ENCODE peak calls at places on chromosomes 5 and 9, in nine cellular contexts. One of them, this sample, is unnamed. For H3K36me3 and H3K4me1, the result is how much of the 10 kb centered on the place peaks cover.

GRCh38 chr9:77960356-77961153 is 71.1 kb downstream of the GNAQ start:
- DNase-seq in IMR-90: no peak
- DNase-seq in H1: no peak
- DNase-seq in mammary epithelial cell: no peak
- DNase-seq in fibroblast of lung: no peak
- DNase-seq in HCT116: no peak
- DNase-seq in MM.1S: no peak
- DNase-seq in PC-3: no peak
- DNase-seq in neural progenitor cell: peak
- DNase-seq in this sample: no peak

GRCh38 chr9:78745996-78746395 is 449.1 kb downstream of the PSAT1 start:
- DNase-seq in neural progenitor cell: no peak
- DNase-seq in MM.1S: no peak
- DNase-seq in IMR-90: peak
- DNase-seq in H1: no peak
- DNase-seq in HCT116: no peak
- DNase-seq in PC-3: peak
- DNase-seq in fibroblast of lung: peak
- DNase-seq in mammary epithelial cell: peak
- DNase-seq in this sample: no peak

GRCh38 chr9:124770359-124771020 is 621 bp downstream of the NR6A1 start:
- DNase-seq in MM.1S: peak
- DNase-seq in mammary epithelial cell: no peak
- DNase-seq in fibroblast of lung: no peak
- DNase-seq in PC-3: no peak
- DNase-seq in H1: no peak
- DNase-seq in neural progenitor cell: peak
- DNase-seq in IMR-90: no peak
- DNase-seq in HCT116: no peak
- DNase-seq in this sample: peak

GRCh38 chr5:94385767-94386166 is 232.6 kb downstream of the KIAA0825 start:
- DNase-seq in neural progenitor cell: no peak
- DNase-seq in IMR-90: no peak
- DNase-seq in fibroblast of lung: no peak
- DNase-seq in mammary epithelial cell: no peak
- DNase-seq in H1: no peak
- DNase-seq in MM.1S: no peak
- DNase-seq in HCT116: no peak
- DNase-seq in PC-3: peak
- DNase-seq in this sample: no peak

GRCh38 chr5:56601641-56602071 is 213.7 kb upstream of the MAP3K1 start:
- DNase-seq in PC-3: no peak
- DNase-seq in H1: no peak
- DNase-seq in MM.1S: no peak
- DNase-seq in IMR-90: peak
- DNase-seq in neural progenitor cell: peak
- DNase-seq in fibroblast of lung: peak
- DNase-seq in mammary epithelial cell: no peak
- DNase-seq in HCT116: no peak
- DNase-seq in this sample: no peak

GRCh38 chr9:15299374-15299939 is 7.6 kb downstream of the TTC39B start:
- DNase-seq in MM.1S: peak
- DNase-seq in PC-3: no peak
- DNase-seq in H1: peak
- DNase-seq in HCT116: no peak
- DNase-seq in fibroblast of lung: no peak
- DNase-seq in mammary epithelial cell: no peak
- DNase-seq in neural progenitor cell: no peak
- DNase-seq in IMR-90: no peak
- DNase-seq in this sample: no peak

GRCh38 chr5:39459091-39459490 is 34.3 kb upstream of the DAB2 start:
- DNase-seq in HCT116: no peak
- DNase-seq in H1: no peak
- DNase-seq in mammary epithelial cell: no peak
- DNase-seq in neural progenitor cell: no peak
- DNase-seq in PC-3: no peak
- DNase-seq in IMR-90: peak
- DNase-seq in fibroblast of lung: peak
- DNase-seq in MM.1S: no peak
- DNase-seq in this sample: peak

GRCh38 chr9:21413089-21414023 is 4.4 kb downstream of the IFNA8 start:
- DNase-seq in neural progenitor cell: peak
- DNase-seq in mammary epithelial cell: no peak
- DNase-seq in H1: no peak
- DNase-seq in fibroblast of lung: no peak
- DNase-seq in IMR-90: no peak
- DNase-seq in MM.1S: no peak
- DNase-seq in PC-3: no peak
- DNase-seq in HCT116: no peak
- DNase-seq in this sample: no peak

GRCh38 chr5:44001675-44002380 is 387.4 kb downstream of the FGF10 start:
- DNase-seq in IMR-90: peak
- DNase-seq in PC-3: peak
- DNase-seq in H1: no peak
- DNase-seq in neural progenitor cell: no peak
- DNase-seq in mammary epithelial cell: no peak
- DNase-seq in HCT116: no peak
- DNase-seq in MM.1S: no peak
- DNase-seq in fibroblast of lung: peak
- DNase-seq in this sample: no peak

GRCh38 chr9:29214702-29215248 is 1641.5 kb upstream of the C9orf72 start:
- DNase-seq in H1: peak
- DNase-seq in neural progenitor cell: peak
- DNase-seq in mammary epithelial cell: peak
- DNase-seq in IMR-90: no peak
- DNase-seq in MM.1S: no peak
- DNase-seq in fibroblast of lung: no peak
- DNase-seq in PC-3: no peak
- DNase-seq in HCT116: no peak
- DNase-seq in this sample: peak

GRCh38 chr9:137832830-137833590 is 44.6 kb upstream of the CACNA1B start:
- DNase-seq in HCT116: no peak
- DNase-seq in MM.1S: no peak
- DNase-seq in fibroblast of lung: no peak
- DNase-seq in IMR-90: no peak
- DNase-seq in neural progenitor cell: no peak
- DNase-seq in mammary epithelial cell: no peak
- DNase-seq in PC-3: no peak
- DNase-seq in H1: no peak
- DNase-seq in this sample: peak

GRCh38 chr9:137836151-137836830 is 41.3 kb upstream of the CACNA1B start:
- DNase-seq in H1: no peak
- DNase-seq in mammary epithelial cell: no peak
- DNase-seq in PC-3: no peak
- DNase-seq in MM.1S: no peak
- DNase-seq in IMR-90: no peak
- DNase-seq in neural progenitor cell: no peak
- DNase-seq in fibroblast of lung: no peak
- DNase-seq in HCT116: no peak
- DNase-seq in this sample: no peak

GRCh38 chr9:137832191-137832700 is 45.3 kb upstream of the CACNA1B start:
- DNase-seq in neural progenitor cell: no peak
- DNase-seq in mammary epithelial cell: no peak
- DNase-seq in MM.1S: no peak
- DNase-seq in H1: no peak
- DNase-seq in HCT116: no peak
- DNase-seq in PC-3: no peak
- DNase-seq in IMR-90: no peak
- DNase-seq in fibroblast of lung: no peak
- DNase-seq in this sample: peak

GRCh38 chr9:137834846-137835546 is 42.6 kb upstream of the CACNA1B start:
- DNase-seq in HCT116: no peak
- DNase-seq in mammary epithelial cell: no peak
- DNase-seq in PC-3: no peak
- DNase-seq in neural progenitor cell: no peak
- DNase-seq in H1: no peak
- DNase-seq in MM.1S: no peak
- DNase-seq in IMR-90: no peak
- DNase-seq in fibroblast of lung: no peak
- DNase-seq in this sample: peak

GRCh38 chr9:137833721-137834613 is 43.6 kb upstream of the CACNA1B start:
- DNase-seq in neural progenitor cell: no peak
- DNase-seq in H1: no peak
- DNase-seq in HCT116: no peak
- DNase-seq in IMR-90: no peak
- DNase-seq in MM.1S: no peak
- DNase-seq in mammary epithelial cell: no peak
- DNase-seq in fibroblast of lung: no peak
- DNase-seq in PC-3: no peak
- DNase-seq in this sample: peak
- H3K36me3 ChIP-seq in neural progenitor cell: under half
- H3K36me3 ChIP-seq in H1: under half
- H3K36me3 ChIP-seq in HCT116: under half
- H3K36me3 ChIP-seq in IMR-90: under half
- H3K36me3 ChIP-seq in MM.1S: under half
- H3K36me3 ChIP-seq in mammary epithelial cell: under half
- H3K36me3 ChIP-seq in fibroblast of lung: under half
- H3K36me3 ChIP-seq in PC-3: under half
- H3K36me3 ChIP-seq in this sample: under half

DNA sequence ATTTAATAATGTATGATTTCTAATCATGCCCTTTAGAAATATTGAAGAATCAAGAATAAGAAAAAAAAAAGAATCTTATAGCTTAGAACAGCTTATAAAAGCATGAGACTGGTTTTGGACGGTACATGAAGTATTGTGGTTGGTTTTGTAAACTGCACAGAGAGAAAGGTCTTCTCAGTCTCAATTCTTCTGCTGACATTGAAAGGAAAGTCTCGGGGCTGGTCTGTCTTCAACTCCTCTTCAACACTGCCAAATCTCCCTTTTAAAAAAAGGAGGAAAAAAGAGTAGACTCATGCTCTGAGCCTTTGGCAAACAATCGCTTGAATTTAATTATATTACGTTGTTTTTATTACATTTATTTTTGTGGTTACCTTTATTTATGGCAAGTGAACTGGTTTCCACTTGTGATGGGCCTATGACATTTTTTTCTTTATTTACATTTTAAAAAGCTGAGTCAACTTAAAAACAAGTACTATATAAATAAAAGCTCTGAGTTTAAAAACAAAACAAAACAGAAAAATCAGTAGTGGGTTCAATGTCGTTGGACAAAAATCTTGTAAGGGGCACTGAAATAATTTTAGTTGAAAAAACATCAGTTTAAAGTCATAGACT is 32.8 kb upstream of the EBF1 start:
- DNase-seq in HCT116: no peak
- DNase-seq in MM.1S: no peak
- DNase-seq in mammary epithelial cell: no peak
- DNase-seq in PC-3: peak
- DNase-seq in neural progenitor cell: no peak
- DNase-seq in fibroblast of lung: no peak
- DNase-seq in IMR-90: no peak
- DNase-seq in H1: no peak
- DNase-seq in this sample: no peak
- H2AFZ ChIP-seq in HCT116: no peak
- H2AFZ ChIP-seq in MM.1S: no peak
- H2AFZ ChIP-seq in mammary epithelial cell: no peak
- H2AFZ ChIP-seq in PC-3: peak
- H2AFZ ChIP-seq in neural progenitor cell: no peak
- H2AFZ ChIP-seq in fibroblast of lung: peak
- H2AFZ ChIP-seq in IMR-90: no peak
- H2AFZ ChIP-seq in H1: no peak
- H2AFZ ChIP-seq in this sample: no peak

DNA sequence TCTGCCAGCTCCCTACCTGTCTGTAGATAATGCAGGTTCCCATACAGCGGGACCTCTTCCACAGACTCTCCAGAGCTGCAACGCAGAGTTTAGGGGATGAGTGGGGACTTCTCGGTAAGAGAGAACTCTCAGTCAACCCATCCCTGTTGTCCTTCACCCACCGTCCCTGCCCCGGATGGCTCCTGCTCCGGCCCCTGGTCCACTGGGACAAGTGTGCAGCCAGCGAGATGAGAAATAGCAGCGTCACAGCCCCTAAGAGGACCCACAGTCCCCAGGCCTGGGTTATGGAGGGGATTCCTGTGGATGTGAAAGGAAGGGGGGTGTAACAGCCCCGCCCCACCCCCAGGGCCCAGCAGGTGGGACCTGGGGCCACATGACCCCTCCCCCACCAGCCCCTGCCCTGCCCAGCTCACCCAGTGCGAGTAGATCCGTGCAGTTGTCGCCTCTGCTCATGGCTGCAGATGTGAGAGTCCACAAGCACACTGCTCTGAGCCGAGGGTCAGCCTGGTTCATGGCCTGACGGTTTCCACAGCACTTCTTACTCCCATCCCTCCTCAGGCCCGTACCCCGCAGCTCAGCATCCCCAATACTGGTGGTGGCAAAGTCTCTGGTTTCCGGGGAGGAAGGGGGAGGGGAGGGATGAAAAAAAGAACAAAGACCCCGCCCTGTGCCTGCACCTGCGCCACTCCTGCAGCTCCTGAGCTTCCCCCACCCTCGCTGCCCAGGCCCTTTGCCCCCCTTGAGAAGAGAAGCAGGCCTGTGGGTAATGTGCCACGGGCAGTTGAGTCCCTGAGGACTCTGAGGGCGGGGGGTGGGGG is at the start of gene SIT1:
- DNase-seq in neural progenitor cell: no peak
- DNase-seq in HCT116: no peak
- DNase-seq in MM.1S: no peak
- DNase-seq in PC-3: no peak
- DNase-seq in H1: peak
- DNase-seq in fibroblast of lung: no peak
- DNase-seq in mammary epithelial cell: no peak
- DNase-seq in IMR-90: no peak
- DNase-seq in this sample: no peak
- H3K4me1 ChIP-seq in neural progenitor cell: under half
- H3K4me1 ChIP-seq in HCT116: under half
- H3K4me1 ChIP-seq in MM.1S: under half
- H3K4me1 ChIP-seq in PC-3: under half
- H3K4me1 ChIP-seq in H1: under half
- H3K4me1 ChIP-seq in fibroblast of lung: under half
- H3K4me1 ChIP-seq in mammary epithelial cell: under half
- H3K4me1 ChIP-seq in IMR-90: under half
- H3K4me1 ChIP-seq in this sample: under half

GRCh38 chr9:69054989-69055388 is 19.4 kb downstream of the FXN start:
- DNase-seq in H1: no peak
- DNase-seq in PC-3: no peak
- DNase-seq in mammary epithelial cell: no peak
- DNase-seq in MM.1S: no peak
- DNase-seq in neural progenitor cell: no peak
- DNase-seq in IMR-90: no peak
- DNase-seq in HCT116: no peak
- DNase-seq in fibroblast of lung: no peak
- DNase-seq in this sample: no peak

GRCh38 chr9:69060766-69061165 is 25.2 kb downstream of the FXN start:
- DNase-seq in MM.1S: no peak
- DNase-seq in HCT116: no peak
- DNase-seq in neural progenitor cell: no peak
- DNase-seq in fibroblast of lung: no peak
- DNase-seq in IMR-90: no peak
- DNase-seq in mammary epithelial cell: no peak
- DNase-seq in PC-3: no peak
- DNase-seq in H1: no peak
- DNase-seq in this sample: no peak

GRCh38 chr9:69062195-69062594 is 26.6 kb downstream of the FXN start:
- DNase-seq in fibroblast of lung: no peak
- DNase-seq in MM.1S: no peak
- DNase-seq in HCT116: no peak
- DNase-seq in PC-3: no peak
- DNase-seq in neural progenitor cell: no peak
- DNase-seq in H1: no peak
- DNase-seq in mammary epithelial cell: no peak
- DNase-seq in IMR-90: peak
- DNase-seq in this sample: no peak

GRCh38 chr9:69058101-69058500 is 22.5 kb downstream of the FXN start:
- DNase-seq in PC-3: no peak
- DNase-seq in mammary epithelial cell: no peak
- DNase-seq in neural progenitor cell: no peak
- DNase-seq in MM.1S: no peak
- DNase-seq in H1: no peak
- DNase-seq in IMR-90: no peak
- DNase-seq in HCT116: no peak
- DNase-seq in fibroblast of lung: no peak
- DNase-seq in this sample: no peak

GRCh38 chr9:69056416-69056815 is 20.9 kb downstream of the FXN start:
- DNase-seq in PC-3: no peak
- DNase-seq in mammary epithelial cell: no peak
- DNase-seq in IMR-90: no peak
- DNase-seq in fibroblast of lung: no peak
- DNase-seq in neural progenitor cell: no peak
- DNase-seq in HCT116: no peak
- DNase-seq in H1: no peak
- DNase-seq in MM.1S: no peak
- DNase-seq in this sample: no peak
- H3K36me3 ChIP-seq in PC-3: under half
- H3K36me3 ChIP-seq in mammary epithelial cell: under half
- H3K36me3 ChIP-seq in IMR-90: under half
- H3K36me3 ChIP-seq in fibroblast of lung: under half
- H3K36me3 ChIP-seq in neural progenitor cell: under half
- H3K36me3 ChIP-seq in HCT116: under half
- H3K36me3 ChIP-seq in H1: under half
- H3K36me3 ChIP-seq in MM.1S: under half
- H3K36me3 ChIP-seq in this sample: under half

This sample was measured in hepatocyte.